ENCODE peak calls at places on chromosome 2, in six cellular contexts. V is sigmoid colon, R is psoas muscle, L is right lobe of liver, Z is AG04450, P is HCT116. A is an unnamed sample.

GRCh38 chr2:191171708-191172355 is 21.0 kb upstream of the STAT4 start:
- DNase-seq in L (no peak), Z (peak; percentile 81), V (no peak), R (no peak), P (no peak), A (peak; percentile 62)

GRCh38 chr2:44927979-44928659 is 13.4 kb upstream of the SIX3 start:
- DNase-seq in L (no peak), R (no peak), Z (no peak), P (no peak), V (no peak), A (no peak)

GRCh38 chr2:241798081-241798630 is 10.8 kb upstream of the NEU4 start:
- DNase-seq in Z (no peak), P (no peak), R (peak; percentile 36), V (peak; percentile 61), L (no peak), A (no peak)

GRCh38 chr2:19575618-19576017 is 217.2 kb upstream of the OSR1 start:
- DNase-seq in R (no peak), V (no peak), Z (no peak), P (no peak), L (no peak), A (no peak)

GRCh38 chr2:70514612-70515055 is 39.0 kb downstream of the TGFA start:
- DNase-seq in P (no peak), L (peak; percentile 95), R (no peak), V (no peak), Z (no peak), A (no peak)

GRCh38 chr2:25618676-25619075 is 54.7 kb downstream of the DTNB start:
- DNase-seq in L (no peak), R (no peak), Z (no peak), V (no peak), P (peak; percentile 53), A (peak; percentile 2)

GRCh38 chr2:85577386-85578242 is at the start of gene VAMP8:
- DNase-seq in V (no peak), R (peak; percentile 79), L (peak; percentile 73), Z (no peak), P (peak; percentile 53), A (no peak)

GRCh38 chr2:219018726-219019125 is 22.6 kb downstream of the CFAP65 start:
- DNase-seq in Z (no peak), L (no peak), P (no peak), R (no peak), V (no peak), A (no peak)

GRCh38 chr2:10495988-10496313 is 47.8 kb upstream of the ODC1 start:
- DNase-seq in L (no peak), P (no peak), V (no peak), R (no peak), Z (no peak), A (peak; percentile 28)

GRCh38 chr2:195898505-195898904 is 170.1 kb downstream of the DNAH7 start:
- DNase-seq in P (peak; percentile 2), V (peak; percentile 84), Z (peak; percentile 99), L (no peak), R (no peak), A (peak; percentile 75)

GRCh38 chr2:215917953-215918620 is 95.3 kb downstream of the MREG start:
- DNase-seq in P (no peak), Z (no peak), L (no peak), V (no peak), R (no peak), A (peak; percentile 72)

GRCh38 chr2:174573621-174574081 is 24.0 kb downstream of the WIPF1 start:
- DNase-seq in Z (no peak), R (no peak), V (no peak), L (peak; percentile 64), P (no peak), A (no peak)

GRCh38 chr2:1864301-1864980 is 120.1 kb upstream of the PXDN start:
- DNase-seq in V (no peak), L (no peak), R (no peak), P (no peak), Z (no peak), A (no peak)

GRCh38 chr2:83051538-83052192 is 1407.4 kb downstream of the SUCLG1 start:
- DNase-seq in P (no peak), L (no peak), R (no peak), V (no peak), Z (no peak), A (no peak)

GRCh38 chr2:196927318-196928225 is 1.1 kb upstream of the PGAP1 start:
- DNase-seq in P (no peak), R (no peak), L (no peak), V (no peak), Z (peak; percentile 55), A (peak; percentile 80)

GRCh38 chr2:208467564-208467963 is 61.0 kb downstream of the PTH2R start:
- DNase-seq in R (no peak), Z (no peak), L (no peak), P (no peak), V (no peak), A (no peak)

GRCh38 chr2:80852808-80853139 is 548.2 kb upstream of the LRRTM1 start:
- DNase-seq in Z (no peak), V (no peak), P (no peak), R (no peak), L (no peak), A (no peak)

GRCh38 chr2:71530246-71530986 is 77.1 kb downstream of the DYSF start:
- DNase-seq in P (peak; percentile 31), V (peak; percentile 36), L (peak; percentile 37), R (no peak), Z (no peak), A (peak; percentile 40)

GRCh38 chr2:190527214-190527613 is 7.3 kb downstream of the NEMP2 start:
- DNase-seq in V (no peak), L (no peak), P (no peak), Z (no peak), R (no peak), A (no peak)

GRCh38 chr2:231991664-231992063 is 30.2 kb downstream of the DIS3L2 start:
- DNase-seq in P (no peak), Z (no peak), L (no peak), R (no peak), V (no peak), A (no peak)

GRCh38 chr2:82316573-82317371 is 2012.2 kb upstream of the LRRTM1 start:
- DNase-seq in R (no peak), L (peak; percentile 50), Z (no peak), P (no peak), V (no peak), A (no peak)

GRCh38 chr2:218332288-218332687 is 24.4 kb upstream of the CATIP start:
- DNase-seq in P (no peak), L (no peak), Z (no peak), V (no peak), R (no peak), A (no peak)

GRCh38 chr2:155310589-155310988 is 612.1 kb downstream of the KCNJ3 start:
- DNase-seq in P (peak; percentile 47), L (no peak), Z (no peak), V (no peak), R (no peak), A (no peak)

GRCh38 chr2:26500406-26500805 is 22.5 kb upstream of the OTOF start:
- DNase-seq in P (no peak), Z (no peak), V (no peak), L (no peak), R (no peak), A (no peak)

GRCh38 chr2:19460761-19461160 is 102.3 kb upstream of the OSR1 start:
- DNase-seq in R (no peak), V (no peak), Z (no peak), P (no peak), L (no peak), A (no peak)

GRCh38 chr2:152588911-152589310 is 128.3 kb downstream of the PRPF40A start:
- DNase-seq in V (no peak), P (no peak), Z (no peak), L (no peak), R (no peak), A (no peak)

GRCh38 chr2:157444643-157445040 is 753 bp upstream of the CYTIP start:
- DNase-seq in L (no peak), P (no peak), Z (no peak), R (no peak), V (no peak), A (no peak)

GRCh38 chr2:157442636-157443035 is 1.3 kb downstream of the CYTIP start:
- DNase-seq in L (no peak), Z (no peak), R (no peak), V (no peak), P (no peak), A (no peak)

GRCh38 chr2:157442136-157442535 is 1.8 kb downstream of the CYTIP start:
- DNase-seq in R (no peak), L (no peak), P (no peak), V (no peak), Z (no peak), A (no peak)

GRCh38 chr2:157443090-157443489 is 799 bp downstream of the CYTIP start:
- DNase-seq in L (no peak), Z (no peak), R (no peak), P (no peak), V (no peak), A (no peak)

GRCh38 chr2:157443795-157444642 is at the start of gene CYTIP:
- DNase-seq in P (no peak), R (no peak), L (no peak), Z (no peak), V (no peak), A (no peak)
- H3K27ac ChIP-seq in P (no peak within 1 kb of the TSS), R (peak within 1 kb of the TSS; percentile 48), L (peak within 1 kb of the TSS; percentile 67), Z (no peak within 1 kb of the TSS), V (peak within 1 kb of the TSS; percentile 51), A (no peak within 1 kb of the TSS)

GRCh38 chr2:176491172-176491904 is 222.1 kb downstream of the MTX2 start:
- DNase-seq in Z (peak; percentile 97), P (no peak), V (peak; percentile 84), R (peak; percentile 90), L (no peak), A (peak; percentile 63)
- H3K27ac ChIP-seq in Z (peak overlapping the region; percentile 71), P (no peak overlapping the region), V (peak overlapping the region; percentile 72), R (peak overlapping the region; percentile 74), L (no peak overlapping the region), A (peak overlapping the region; percentile 1)

DNA sequence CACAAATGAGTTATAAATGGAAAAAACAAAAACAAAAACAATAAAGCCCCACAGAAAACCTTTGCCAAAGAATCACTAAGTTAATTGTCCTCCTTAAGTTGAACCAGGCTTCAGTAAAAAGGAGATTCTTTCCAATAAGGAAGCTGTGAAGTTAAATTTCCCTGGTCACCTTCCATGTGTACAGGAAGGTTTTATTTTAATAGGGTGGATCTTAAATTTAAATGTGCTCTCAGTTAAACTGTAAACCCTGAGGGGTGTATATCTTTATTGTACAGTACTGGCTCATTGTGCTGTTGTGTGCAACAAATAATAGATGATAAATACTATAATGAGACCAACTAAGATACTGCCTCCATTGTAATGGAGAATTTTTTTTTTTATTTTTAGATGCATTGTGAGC is 97.0 kb downstream of the NYAP2 start:
- DNase-seq in L (no peak), P (no peak), R (no peak), V (no peak), Z (no peak), A (no peak)
- H3K27ac ChIP-seq in L (no peak overlapping the region), P (no peak overlapping the region), R (no peak overlapping the region), V (no peak overlapping the region), Z (no peak overlapping the region), A (no peak overlapping the region)

GRCh38 chr2:237733677-237734300 is 64.8 kb upstream of the RBM44 start:
- DNase-seq in P (no peak), Z (no peak), L (peak; percentile 84), V (peak; percentile 81), R (no peak), A (peak; percentile 41)
- H3K27ac ChIP-seq in P (no peak overlapping the region), Z (no peak overlapping the region), L (peak overlapping the region; percentile 94), V (peak overlapping the region; percentile 92), R (peak overlapping the region; percentile 83), A (no peak overlapping the region)

A was measured in SJSA1.